ENCODE peak calls at places on chromosomes 11 and 22, in ten cellular contexts. L is GM12865; T is effector memory CD4-positive, alpha-beta T cell; N is transverse colon; Y is A549; M is cardiac fibroblast; K is heart right ventricle; Q is GM23248; P is sigmoid colon; R is HL-60. X is an unnamed sample.

GRCh38 chr11:32312865-32313403 is 122.4 kb downstream of the WT1 start:
- DNase-seq in L (peak), T (no peak), N (peak), Y (peak), M (peak), K (no peak), Q (peak), P (no peak), R (peak), X (peak)

GRCh38 chr11:65872555-65873279 is at the start of gene EFEMP2:
- DNase-seq in L (no peak), T (no peak), N (no peak), Y (no peak), M (peak), K (peak), Q (peak), P (peak), R (no peak), X (no peak)

GRCh38 chr11:2369896-2370295 is 7.2 kb upstream of the CD81 start:
- DNase-seq in L (no peak), T (no peak), N (no peak), Y (no peak), M (no peak), K (no peak), Q (no peak), P (peak), R (no peak), X (no peak)

GRCh38 chr11:6734616-6735015 is 37.2 kb downstream of the OR2AG2 start:
- DNase-seq in L (no peak), T (no peak), N (no peak), Y (no peak), M (no peak), K (no peak), Q (no peak), P (no peak), R (no peak), X (no peak)

GRCh38 chr11:65428578-65429068 is 6.0 kb downstream of the NEAT1 start:
- DNase-seq in L (peak), T (no peak), N (peak), Y (no peak), M (peak), K (no peak), Q (no peak), P (peak), R (no peak), X (peak)

GRCh38 chr11:64250406-64250874 is 890 bp upstream of the PLCB3 start:
- DNase-seq in L (no peak), T (no peak), N (no peak), Y (no peak), M (no peak), K (no peak), Q (no peak), P (no peak), R (no peak), X (no peak)

GRCh38 chr22:42188808-42189447 is 58.3 kb upstream of the CYP2D6 start:
- DNase-seq in L (no peak), T (no peak), N (peak), Y (peak), M (no peak), K (no peak), Q (peak), P (no peak), R (peak), X (no peak)

GRCh38 chr22:41951898-41952474 is at the start of gene SMIM45:
- DNase-seq in L (no peak), T (no peak), N (no peak), Y (no peak), M (peak), K (no peak), Q (no peak), P (no peak), R (no peak), X (no peak)

GRCh38 chr11:44258190-44258489 is 51.8 kb downstream of the ALX4 start:
- DNase-seq in L (no peak), T (no peak), N (no peak), Y (no peak), M (no peak), K (no peak), Q (peak), P (no peak), R (no peak), X (no peak)

GRCh38 chr11:64852804-64853520 is 8.5 kb upstream of the CDC42BPG start:
- DNase-seq in L (peak), T (no peak), N (no peak), Y (no peak), M (no peak), K (no peak), Q (no peak), P (no peak), R (no peak), X (no peak)

GRCh38 chr22:29313126-29314071 is 2.1 kb downstream of the RASL10A start:
- DNase-seq in L (no peak), T (no peak), N (peak), Y (no peak), M (peak), K (peak), Q (peak), P (peak), R (peak), X (no peak)
- H3K4me3 ChIP-seq in L (no peak), T (no peak), N (no peak), Y (no peak), M (no peak), K (peak), Q (no peak), P (no peak), R (no peak), X (no peak)

GRCh38 chr22:28570697-28571373 is 108.8 kb downstream of the TTC28 start:
- DNase-seq in L (no peak), T (no peak), N (no peak), Y (no peak), M (peak), K (no peak), Q (no peak), P (no peak), R (no peak), X (no peak)
- H3K4me3 ChIP-seq in L (no peak), T (no peak), N (no peak), Y (no peak), M (no peak), K (no peak), Q (no peak), P (no peak), R (no peak), X (no peak)

DNA sequence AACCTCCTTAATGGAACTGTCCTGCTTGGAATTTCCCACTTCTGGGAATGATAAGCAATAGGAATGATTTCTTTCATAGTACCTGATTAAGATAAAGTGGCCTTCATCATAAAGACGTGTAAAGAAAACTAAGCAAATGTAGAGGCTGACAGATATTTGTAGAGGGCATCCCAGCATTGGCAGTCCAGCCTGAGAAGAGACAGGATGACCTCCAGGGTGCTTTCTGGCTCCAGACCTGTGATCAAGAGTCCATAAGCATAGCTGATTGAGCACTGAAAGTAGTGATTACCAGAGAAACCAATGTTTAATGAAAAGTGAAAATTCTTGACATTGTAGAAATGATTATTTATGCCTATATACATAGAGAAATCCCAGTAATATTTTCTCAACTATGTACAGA is 33.6 kb downstream of the YAP1 start:
- DNase-seq in L (no peak), T (no peak), N (no peak), Y (no peak), M (no peak), K (no peak), Q (no peak), P (no peak), R (no peak), X (no peak)
- H3K4me3 ChIP-seq in L (no peak), T (no peak), N (no peak), Y (no peak), M (no peak), K (no peak), Q (no peak), P (no peak), R (no peak), X (no peak)

DNA sequence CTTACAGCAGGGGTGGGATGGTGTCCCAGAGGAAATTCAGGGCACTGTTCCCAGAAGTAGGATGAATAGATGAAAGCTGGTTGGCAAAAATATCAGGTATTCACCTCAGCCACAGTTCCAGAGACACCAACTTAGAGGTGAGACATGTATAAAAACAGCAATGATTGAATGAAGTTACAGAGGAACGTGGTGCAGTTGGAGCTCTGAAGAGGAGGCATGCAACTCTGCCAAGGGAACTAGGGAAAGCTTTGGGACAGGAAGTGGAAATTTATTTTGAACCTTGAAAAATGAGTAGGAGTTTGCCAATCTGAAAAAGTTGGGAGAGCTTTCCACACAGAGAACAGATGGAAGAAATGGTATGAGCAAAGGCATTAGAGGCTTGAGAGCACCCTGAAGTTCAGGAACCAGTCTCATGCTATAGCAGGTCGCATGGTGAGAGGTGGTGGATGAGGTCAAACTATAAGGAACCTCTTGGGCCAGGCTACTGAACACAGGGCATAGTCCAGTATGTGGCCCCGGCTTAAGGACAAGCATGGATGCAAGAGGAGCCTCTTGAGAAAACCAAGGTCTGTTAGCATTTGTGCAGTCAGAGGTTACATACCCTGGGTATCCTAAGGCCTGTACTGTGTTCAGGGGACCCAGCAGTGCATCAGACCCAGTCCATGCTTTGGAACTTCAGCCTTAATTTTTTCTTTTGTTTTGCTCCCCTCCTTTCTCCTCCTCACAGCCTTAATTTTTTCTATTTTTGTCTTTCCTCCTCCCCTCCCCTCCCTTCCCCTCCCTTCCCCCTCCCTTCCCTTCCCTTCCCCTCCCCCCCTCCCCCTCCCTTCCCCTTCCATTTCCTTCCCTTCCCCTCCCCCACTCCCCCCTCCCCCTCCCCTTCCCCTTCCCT is 17.5 kb downstream of the PLEKHB1 start:
- DNase-seq in L (no peak), T (no peak), N (no peak), Y (no peak), M (no peak), K (no peak), Q (no peak), P (no peak), R (no peak), X (no peak)
- H3K4me3 ChIP-seq in L (no peak), T (no peak), N (no peak), Y (no peak), M (no peak), K (no peak), Q (no peak), P (no peak), R (no peak), X (no peak)

GRCh38 chr11:134879341-134879740 is 467.3 kb upstream of the B3GAT1 start:
- DNase-seq in L (no peak), T (no peak), N (no peak), Y (no peak), M (no peak), K (no peak), Q (no peak), P (no peak), R (no peak), X (no peak)
- H3K4me3 ChIP-seq in L (no peak), T (no peak), N (no peak), Y (no peak), M (no peak), K (no peak), Q (no peak), P (no peak), R (no peak), X (no peak)

GRCh38 chr11:62984451-62984991 is at the start of gene SLC22A6:
- DNase-seq in L (no peak), T (no peak), N (no peak), Y (no peak), M (no peak), K (no peak), Q (no peak), P (no peak), R (no peak), X (no peak)
- H3K4me3 ChIP-seq in L (no peak), T (no peak), N (no peak), Y (no peak), M (no peak), K (no peak), Q (no peak), P (no peak), R (no peak), X (no peak)

DNA sequence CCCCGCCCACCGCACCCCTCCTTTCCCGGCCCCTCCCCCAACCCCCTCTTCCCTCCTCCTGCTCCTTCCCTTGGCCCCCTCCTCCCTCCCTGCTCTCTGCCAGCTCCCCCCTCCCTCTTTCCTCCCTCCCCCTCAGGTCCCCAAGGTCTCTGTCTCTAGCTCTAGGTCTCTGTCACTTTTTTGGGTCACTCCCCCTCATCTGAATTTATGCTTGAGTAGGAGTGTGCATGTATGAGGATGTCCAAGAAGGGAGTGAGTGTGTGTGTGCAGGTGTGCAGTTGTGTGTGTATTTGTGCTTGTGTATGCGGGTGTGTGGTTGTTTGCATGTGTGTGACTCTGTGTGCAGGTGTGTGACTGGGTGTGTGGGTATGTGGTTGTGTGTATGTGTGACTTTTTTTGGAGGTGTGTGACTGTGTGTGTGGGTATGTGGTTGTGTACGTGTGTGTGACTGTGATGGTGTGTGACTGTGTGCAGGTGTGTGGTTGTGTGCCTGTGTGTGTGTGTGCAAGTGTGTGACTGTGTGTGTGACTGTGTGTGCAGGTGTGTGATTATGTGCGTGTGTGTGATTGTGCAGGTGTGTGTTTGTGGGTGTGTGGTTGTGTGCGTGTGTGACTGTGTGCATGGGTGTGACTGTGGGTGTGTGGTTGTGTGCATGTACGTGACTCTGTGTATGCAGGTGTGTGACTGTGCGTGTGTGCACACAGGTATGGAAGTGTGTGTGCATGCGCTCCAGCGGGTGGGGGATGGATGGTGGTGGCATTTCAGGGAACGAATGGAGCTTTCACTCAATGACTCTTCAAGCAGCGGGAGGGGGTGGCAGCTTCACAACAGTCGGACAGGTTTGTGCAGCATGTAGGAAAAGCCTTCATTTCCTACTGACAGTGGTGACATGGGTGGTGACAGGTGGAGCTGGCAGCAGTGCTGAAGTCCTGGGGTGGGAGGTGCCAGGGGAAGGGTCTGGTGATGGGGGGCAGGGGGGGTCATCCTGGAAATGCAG is 47.5 kb downstream of the CACNA1I start:
- DNase-seq in L (no peak), T (no peak), N (no peak), Y (no peak), M (no peak), K (no peak), Q (no peak), P (no peak), R (no peak), X (no peak)
- H3K4me3 ChIP-seq in L (no peak), T (no peak), N (no peak), Y (no peak), M (no peak), K (no peak), Q (no peak), P (no peak), R (no peak), X (no peak)

DNA sequence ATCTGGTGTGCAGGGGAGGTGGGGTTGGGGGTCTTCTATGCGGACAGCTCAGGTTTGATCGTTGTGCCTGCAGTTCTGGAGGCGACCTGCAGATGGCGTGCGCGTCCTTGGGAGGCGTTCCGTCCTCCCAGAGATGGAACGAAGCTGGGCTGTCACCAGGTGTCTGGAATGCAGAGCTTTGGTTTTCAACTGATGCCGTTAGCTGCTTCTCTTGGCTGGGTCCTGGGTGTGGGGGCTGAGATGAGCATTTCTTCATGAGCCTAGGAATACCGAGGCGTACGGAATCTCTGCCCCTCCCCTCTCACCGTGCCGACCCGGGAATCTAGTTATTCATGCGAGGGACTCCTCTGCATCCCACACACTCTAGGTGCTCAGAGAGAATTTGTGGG is 98.6 kb downstream of the CEP164 start:
- DNase-seq in L (peak), T (peak), N (peak), Y (peak), M (peak), K (peak), Q (peak), P (peak), R (no peak), X (no peak)
- H3K4me3 ChIP-seq in L (no peak), T (peak), N (no peak), Y (no peak), M (no peak), K (no peak), Q (no peak), P (no peak), R (no peak), X (no peak)

GRCh38 chr11:81744336-81745116 is 989.1 kb downstream of the FAM181B start:
- DNase-seq in L (no peak), T (no peak), N (no peak), Y (no peak), M (no peak), K (no peak), Q (no peak), P (peak), R (no peak), X (no peak)
- H3K4me3 ChIP-seq in L (no peak), T (no peak), N (no peak), Y (no peak), M (no peak), K (no peak), Q (no peak), P (no peak), R (no peak), X (no peak)